ENCODE peak calls at places on chromosome 18, in six cellular contexts. X is K562, B is GM12878, E is GM12891, R is HepG2, H is H1. W is an unnamed sample.

GRCh38 chr18:66548747-66549146 is 55.1 kb downstream of the CDH19 start:
- DNase-seq in B (no peak), H (no peak), R (no peak), X (no peak), E (peak; percentile 4), W (no peak)

GRCh38 chr18:22210331-22210754 is 41.0 kb downstream of the GATA6 start:
- DNase-seq in H (no peak), B (no peak), R (no peak), X (no peak), E (no peak), W (no peak)

GRCh38 chr18:58527116-58528010 is 101.5 kb downstream of the ALPK2 start:
- DNase-seq in R (peak; percentile 55), B (no peak), E (no peak), H (no peak), X (no peak), W (no peak)

GRCh38 chr18:55096261-55097026 is 137.2 kb upstream of the CCDC68 start:
- DNase-seq in B (no peak), E (no peak), R (peak; percentile 7), X (peak; percentile 54), H (no peak), W (no peak)

GRCh38 chr18:55076643-55077218 is 117.5 kb upstream of the CCDC68 start:
- DNase-seq in H (no peak), R (no peak), E (no peak), B (no peak), X (no peak), W (no peak)

GRCh38 chr18:14900435-14900834 is 152.5 kb downstream of the ANKRD30B start:
- DNase-seq in X (no peak), H (no peak), R (no peak), B (no peak), E (no peak), W (no peak)

GRCh38 chr18:48583568-48583967 is 44.7 kb downstream of the CTIF start:
- DNase-seq in E (no peak), X (no peak), R (no peak), B (no peak), H (no peak), W (no peak)

GRCh38 chr18:74524097-74524496 is 10.2 kb upstream of the CNDP1 start:
- DNase-seq in R (no peak), B (no peak), H (no peak), E (no peak), X (no peak), W (no peak)

GRCh38 chr18:27839141-27839540 is 337.8 kb downstream of the CDH2 start:
- DNase-seq in B (no peak), X (no peak), E (no peak), H (no peak), R (peak; percentile 15), W (no peak)

GRCh38 chr18:78716581-78716980 is 263.0 kb upstream of the SALL3 start:
- DNase-seq in H (no peak), X (no peak), B (no peak), E (no peak), R (no peak), W (no peak)

DNA sequence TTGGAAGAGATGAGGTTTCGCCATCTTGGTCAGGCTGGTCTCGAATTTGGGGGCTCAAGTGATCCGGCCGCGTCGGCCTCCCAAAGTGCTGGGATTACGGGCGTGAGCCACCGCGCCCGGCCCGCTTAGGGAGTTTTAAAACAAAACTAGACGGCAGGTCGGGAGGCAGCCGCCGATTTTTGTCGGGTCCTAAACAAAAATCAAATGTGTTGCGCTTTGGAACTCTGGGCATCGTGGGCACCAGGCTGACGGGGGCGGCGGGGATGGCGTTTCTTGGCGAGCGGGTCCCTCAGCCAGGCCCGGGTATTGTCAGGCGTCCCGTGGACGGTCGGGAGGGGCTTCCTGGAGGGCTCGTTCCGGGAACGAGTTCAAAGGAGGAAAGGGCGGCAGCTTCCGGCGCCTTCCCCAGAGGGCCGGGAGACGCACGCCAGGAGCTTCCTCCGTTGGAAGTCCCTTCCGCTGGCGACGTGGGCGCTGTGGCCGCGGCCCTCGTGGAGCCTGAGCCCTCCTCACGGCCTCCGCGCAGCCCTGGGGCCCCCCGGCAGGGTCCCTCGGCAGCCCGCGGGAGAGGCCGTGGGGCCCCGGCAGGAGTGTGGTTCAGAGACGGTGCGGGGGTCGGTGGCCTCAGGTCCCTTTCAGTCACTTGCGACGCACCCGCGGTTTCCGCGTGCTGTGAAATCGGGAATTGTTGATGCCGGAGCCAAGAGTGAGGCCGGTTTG is 59.2 kb downstream of the EMILIN2 start:
- DNase-seq in X (no peak), B (no peak), E (peak; percentile 70), R (peak; percentile 44), H (peak; percentile 65), W (peak; percentile 51)
- TF ChIP-seq POLR2A in X (no peak), B (peak; percentile 76), E (peak; percentile 42), R (peak; percentile 84), H (no peak), W (peak; percentile 31)

GRCh38 chr18:1732143-1732542 is 827.5 kb downstream of the ADCYAP1 start:
- DNase-seq in H (no peak), X (no peak), E (no peak), R (no peak), B (no peak), W (no peak)
- TF ChIP-seq TAF1 in H (no peak), X (no peak), E (no peak), R (no peak), B (no peak), W (no peak)

GRCh38 chr18:23450022-23450421 is 3.1 kb upstream of the RIOK3 start:
- DNase-seq in E (no peak), R (no peak), X (no peak), B (no peak), H (no peak), W (no peak)

GRCh38 chr18:23451011-23451410 is 2.1 kb upstream of the RIOK3 start:
- DNase-seq in H (no peak), R (no peak), B (no peak), X (no peak), E (no peak), W (no peak)

GRCh38 chr18:23452728-23453656 is at the start of gene RIOK3:
- DNase-seq in R (peak; percentile 94), H (peak; percentile 96), B (peak; percentile 86), E (peak; percentile 88), X (peak; percentile 99), W (peak; percentile 87)

GRCh38 chr18:23452347-23452727 is 750 bp upstream of the RIOK3 start:
- DNase-seq in E (no peak), X (no peak), B (no peak), H (no peak), R (no peak), W (no peak)

DNA sequence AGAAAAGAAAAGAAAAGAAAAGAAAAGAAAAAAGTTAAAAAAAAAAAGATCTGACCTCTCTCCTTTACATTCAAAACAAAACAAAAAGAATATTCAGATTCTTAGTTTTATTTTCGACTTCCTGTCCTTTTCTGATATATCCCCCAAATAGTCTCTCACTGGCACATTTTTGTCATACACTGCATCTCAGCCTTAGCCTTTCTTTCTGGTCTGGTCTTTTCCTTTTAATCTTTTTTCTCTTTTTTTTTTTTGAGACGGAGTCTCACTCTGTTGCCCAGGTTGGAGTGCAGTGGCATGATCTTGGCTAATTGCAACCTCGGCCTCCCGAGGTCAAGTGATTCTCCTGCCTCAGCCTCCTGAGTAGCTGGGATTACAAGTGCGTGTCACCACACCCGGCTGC is 1.6 kb upstream of the RIOK3 start:
- DNase-seq in R (no peak), X (no peak), H (no peak), B (no peak), E (no peak), W (no peak)
- TF ChIP-seq POLR2A in R (no peak), X (no peak), H (no peak), B (no peak), E (no peak), W (no peak)

DNA sequence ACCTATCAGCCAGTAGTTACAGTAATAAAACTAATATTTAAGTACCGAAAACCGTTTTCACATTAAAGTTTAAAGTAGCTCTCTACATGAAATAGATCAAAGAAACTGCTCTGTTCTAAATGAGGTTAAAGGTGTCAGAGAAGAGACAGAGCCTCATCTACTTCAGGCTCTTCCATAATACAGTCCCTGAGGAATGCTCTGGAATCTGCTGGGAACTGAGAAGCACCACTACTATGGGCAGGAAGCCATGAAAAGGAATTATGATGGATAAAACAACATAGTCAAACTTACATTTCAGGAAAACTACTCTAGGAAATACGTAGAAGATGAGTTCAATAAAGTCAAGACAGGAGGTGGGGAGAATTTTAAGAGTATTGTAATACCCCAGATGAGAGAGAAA is 60.0 kb downstream of the ROCK1 start:
- DNase-seq in E (no peak), B (no peak), X (no peak), R (no peak), H (no peak), W (no peak)
- TF ChIP-seq TAF1 in E (no peak), B (no peak), X (no peak), R (no peak), H (no peak), W (no peak)

W was measured in GM12892.